ENCODE peak calls at places on chromosome 18, in four cellular contexts. O is K562, J is GM12891, L is GM12878. F is an unnamed sample.
A peak's percentile ranks its signal among the peaks of the same experiment; 100 is the strongest.

GRCh38 chr18:21085579-21086161 is 25.9 kb downstream of the ROCK1 start:
- DNase-seq in O (no peak), J (no peak), L (no peak), F (no peak)

GRCh38 chr18:48179005-48179404 is 230.2 kb downstream of the ZBTB7C start:
- DNase-seq in O (no peak), J (no peak), L (no peak), F (no peak)

GRCh38 chr18:48669991-48670750 is 131.3 kb downstream of the CTIF start:
- DNase-seq in O (no peak), J (no peak), L (no peak), F (no peak)

GRCh38 chr18:56296381-56296780 is 342.0 kb downstream of the TXNL1 start:
- DNase-seq in O (no peak), J (no peak), L (no peak), F (no peak)

GRCh38 chr18:9147440-9148238 is 11.1 kb downstream of the ANKRD12 start:
- DNase-seq in O (no peak), J (no peak), L (peak; percentile 53), F (peak; percentile 81)

GRCh38 chr18:52190630-52191029 is 149.4 kb upstream of the DCC start:
- DNase-seq in O (no peak), J (no peak), L (no peak), F (no peak)

GRCh38 chr18:72871091-72871490 is 3.3 kb upstream of the NETO1 start:
- DNase-seq in O (no peak), J (no peak), L (no peak), F (no peak)

GRCh38 chr18:49846263-49846662 is 32.9 kb upstream of the ACAA2 start:
- DNase-seq in O (no peak), J (no peak), L (no peak), F (no peak)

GRCh38 chr18:58391113-58391892 is 237.6 kb downstream of the ALPK2 start:
- DNase-seq in O (no peak), J (no peak), L (no peak), F (no peak)

GRCh38 chr18:10140461-10140911 is 226.7 kb downstream of the VAPA start:
- DNase-seq in O (no peak), J (no peak), L (no peak), F (peak; percentile 15)

GRCh38 chr18:49631146-49631866 is 69.4 kb downstream of the LIPG start:
- DNase-seq in O (no peak), J (no peak), L (no peak), F (no peak)

GRCh38 chr18:22432672-22433137 is 15.0 kb upstream of the CTAGE1 start:
- DNase-seq in O (peak; percentile 40), J (no peak), L (no peak), F (no peak)
- TF ChIP-seq SPI1 in O (no peak), J (no peak), L (no peak), F (no peak)

GRCh38 chr18:12276736-12277554 is 22.8 kb downstream of the CIDEA start:
- DNase-seq in O (no peak), J (no peak), L (no peak), F (no peak)
- TF ChIP-seq SPI1 in O (no peak), J (no peak), L (no peak), F (no peak)

GRCh38 chr18:59606193-59607175 is 90.7 kb downstream of the CCBE1 start:
- DNase-seq in O (no peak), J (no peak), L (no peak), F (no peak)
- TF ChIP-seq SPI1 in O (no peak), J (no peak), L (no peak), F (no peak)

GRCh38 chr18:74402806-74403433 is 54.2 kb downstream of the DIPK1C start:
- DNase-seq in O (no peak), J (no peak), L (no peak), F (no peak)

GRCh38 chr18:74396252-74397204 is 60.6 kb downstream of the DIPK1C start:
- DNase-seq in O (no peak), J (no peak), L (no peak), F (no peak)

GRCh38 chr18:74397572-74397971 is 59.5 kb downstream of the DIPK1C start:
- DNase-seq in O (no peak), J (no peak), L (no peak), F (no peak)

GRCh38 chr18:74395630-74396251 is 61.4 kb downstream of the DIPK1C start:
- DNase-seq in O (no peak), J (no peak), L (no peak), F (no peak)

DNA sequence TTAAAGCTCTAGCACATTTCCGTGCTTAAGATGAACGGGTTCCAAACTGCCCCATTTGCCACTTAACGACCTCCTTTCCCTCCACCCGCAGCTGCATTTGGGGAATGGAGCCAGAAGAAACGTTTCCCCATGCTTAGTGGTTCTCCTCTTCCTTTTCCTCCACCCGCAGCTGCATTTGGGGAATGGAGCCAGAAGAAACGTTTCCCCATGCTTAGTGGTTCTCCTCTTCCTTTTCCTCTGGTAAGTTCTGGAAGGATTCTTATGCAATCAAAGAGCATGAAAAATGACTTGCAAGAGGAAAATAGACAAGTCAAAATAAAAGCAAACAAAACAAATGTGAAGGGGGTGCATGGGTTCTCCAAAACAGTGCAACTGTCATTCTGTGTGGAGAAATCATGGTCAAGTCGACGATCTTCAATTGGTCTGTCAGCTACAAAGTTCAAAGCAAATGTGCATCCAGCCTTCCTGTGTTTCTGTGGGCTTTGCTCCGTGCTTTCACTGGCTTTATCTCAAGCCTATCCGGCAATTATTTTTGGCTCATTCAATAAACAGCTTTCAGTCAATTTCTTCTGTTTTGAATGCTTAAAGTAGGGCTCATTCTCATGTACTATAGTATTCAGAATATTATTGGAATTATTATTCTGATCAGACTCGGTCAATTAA is 57.8 kb downstream of the DIPK1C start:
- DNase-seq in O (no peak), J (no peak), L (no peak), F (peak; percentile 72)
- TF ChIP-seq SPI1 in O (no peak), J (no peak), L (no peak), F (no peak)

GRCh38 chr18:40935423-40935822 is 1019.6 kb upstream of the PIK3C3 start:
- DNase-seq in O (peak; percentile 7), J (peak; percentile 17), L (peak; percentile 4), F (peak; percentile 40)
- TF ChIP-seq SPI1 in O (no peak), J (no peak), L (no peak), F (no peak)

DNA sequence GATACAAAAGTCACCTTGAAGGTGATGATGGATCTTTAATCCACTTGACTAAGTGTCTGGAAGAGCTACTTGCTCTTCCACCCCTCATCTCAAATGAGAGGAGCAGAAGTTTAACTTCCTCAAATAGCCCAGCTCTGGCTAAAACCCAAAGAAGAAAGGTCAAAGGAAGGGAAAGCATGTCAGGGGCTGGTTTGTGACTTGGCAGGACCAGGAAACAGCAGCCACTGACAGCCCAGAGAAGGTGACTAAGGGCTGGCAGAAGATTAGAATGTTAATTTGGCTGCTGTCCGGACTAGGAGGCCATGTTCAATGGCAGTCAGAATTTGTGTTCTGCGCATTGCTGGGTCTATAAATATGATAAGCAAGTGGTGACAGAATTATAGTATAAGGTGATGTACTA is 386.2 kb downstream of the SETBP1 start:
- DNase-seq in O (no peak), J (no peak), L (peak; percentile 2), F (peak; percentile 63)
- TF ChIP-seq SPI1 in O (no peak), J (no peak), L (no peak), F (no peak)

DNA sequence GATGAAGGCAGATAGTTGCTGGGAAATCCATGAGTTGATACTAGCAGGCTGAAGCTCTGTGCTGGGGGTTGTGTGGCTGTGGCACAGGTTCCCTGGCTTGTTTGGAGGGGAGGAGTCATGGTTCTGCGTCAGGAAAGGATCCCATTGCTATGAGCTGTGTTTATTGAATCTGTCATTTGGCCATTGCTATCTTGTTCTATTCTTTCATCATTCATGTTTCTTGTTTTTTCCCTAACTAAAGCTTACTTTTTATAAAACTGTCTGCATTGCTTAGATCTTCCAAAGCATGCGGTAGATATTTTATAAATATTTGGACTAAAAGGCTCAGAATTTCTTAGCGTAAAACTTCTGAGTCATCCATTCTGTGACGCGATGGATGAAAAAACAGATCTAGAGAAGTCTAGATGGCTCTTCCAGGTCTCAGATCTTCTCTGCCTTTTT is 335.3 kb downstream of the PTPRM start:
- DNase-seq in O (no peak), J (no peak), L (no peak), F (no peak)
- TF ChIP-seq SPI1 in O (no peak), J (no peak), L (no peak), F (no peak)

GRCh38 chr18:69948919-69949537 is 1.4 kb upstream of the CD226 start:
- DNase-seq in O (no peak), J (peak; percentile 26), L (peak; percentile 88), F (peak; percentile 58)
- TF ChIP-seq SPI1 in O (no peak), J (peak; percentile 98), L (peak; percentile 98), F (peak; percentile 62)

DNA sequence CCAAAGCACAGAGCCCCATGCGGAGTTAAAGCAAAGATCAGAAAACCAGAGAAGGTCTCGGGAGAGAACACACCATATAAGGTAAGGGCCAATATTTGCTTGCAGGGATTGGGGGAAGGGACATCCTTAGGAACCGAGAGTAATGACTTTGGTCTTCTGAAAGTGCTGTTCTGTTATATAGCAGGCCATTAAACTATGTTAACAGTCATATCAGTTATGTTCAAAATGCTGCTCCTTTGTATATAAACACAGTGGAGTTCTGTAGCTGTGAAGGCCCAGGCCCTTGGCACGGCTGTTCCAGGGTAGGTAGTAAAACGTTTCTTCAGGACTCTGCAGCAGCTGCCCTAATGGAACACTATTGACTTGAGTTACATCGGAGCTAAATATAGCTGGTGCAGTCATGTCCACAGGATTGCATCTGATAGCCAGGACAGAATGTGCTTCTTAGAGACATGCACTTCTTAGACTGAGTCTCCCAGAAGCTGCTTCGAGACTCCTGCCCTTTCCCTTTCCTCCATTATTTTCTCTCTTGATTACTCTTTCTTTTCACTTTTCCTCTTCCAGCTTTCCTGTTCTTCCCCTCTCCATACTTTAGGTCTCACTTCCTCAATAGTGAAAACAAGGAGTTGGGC is 122.4 kb downstream of the SETBP1 start:
- DNase-seq in O (no peak), J (no peak), L (no peak), F (no peak)
- TF ChIP-seq SPI1 in O (no peak), J (no peak), L (no peak), F (no peak)